ENCODE peak calls at places on chromosome 15, in seven cellular contexts. One of them, this sample, is unnamed.

GRCh38 chr15:25230442-25230841 is 208.4 kb downstream of the UBE3A start:
- DNase-seq in gastrocnemius medialis: no peak
- DNase-seq in uterus: no peak
- DNase-seq in heart left ventricle: no peak
- DNase-seq in body of pancreas: no peak
- DNase-seq in IMR-90: no peak
- DNase-seq in spleen: no peak
- DNase-seq in this sample: no peak

GRCh38 chr15:89776274-89777072 is at the start of gene MESP2:
- DNase-seq in body of pancreas: peak; percentile 85
- DNase-seq in uterus: peak; percentile 76
- DNase-seq in spleen: peak; percentile 94
- DNase-seq in gastrocnemius medialis: peak; percentile 58
- DNase-seq in heart left ventricle: peak; percentile 89
- DNase-seq in IMR-90: peak; percentile 65
- DNase-seq in this sample: peak; percentile 91

GRCh38 chr15:88428053-88428452 is 39.1 kb downstream of the MRPL46 start:
- DNase-seq in uterus: no peak
- DNase-seq in spleen: no peak
- DNase-seq in body of pancreas: no peak
- DNase-seq in IMR-90: no peak
- DNase-seq in gastrocnemius medialis: no peak
- DNase-seq in heart left ventricle: no peak
- DNase-seq in this sample: no peak

GRCh38 chr15:45205192-45205591 is 17.4 kb upstream of the SHF start:
- DNase-seq in body of pancreas: peak; percentile 73
- DNase-seq in heart left ventricle: peak; percentile 48
- DNase-seq in IMR-90: peak; percentile 69
- DNase-seq in gastrocnemius medialis: no peak
- DNase-seq in uterus: no peak
- DNase-seq in spleen: no peak
- DNase-seq in this sample: peak; percentile 81

GRCh38 chr15:98555173-98555515 is 93.2 kb upstream of the IGF1R start:
- DNase-seq in heart left ventricle: no peak
- DNase-seq in uterus: no peak
- DNase-seq in gastrocnemius medialis: no peak
- DNase-seq in spleen: no peak
- DNase-seq in body of pancreas: peak; percentile 56
- DNase-seq in IMR-90: no peak
- DNase-seq in this sample: no peak

GRCh38 chr15:99566157-99566900 is 545 bp downstream of the MEF2A start:
- DNase-seq in uterus: peak; percentile 39
- DNase-seq in body of pancreas: peak; percentile 34
- DNase-seq in heart left ventricle: peak; percentile 47
- DNase-seq in IMR-90: no peak
- DNase-seq in gastrocnemius medialis: peak; percentile 6
- DNase-seq in spleen: peak; percentile 86
- DNase-seq in this sample: peak; percentile 81

GRCh38 chr15:50906954-50907865 is 1.3 kb upstream of the AP4E1 start:
- DNase-seq in gastrocnemius medialis: no peak
- DNase-seq in IMR-90: peak; percentile 4
- DNase-seq in body of pancreas: no peak
- DNase-seq in heart left ventricle: no peak
- DNase-seq in uterus: no peak
- DNase-seq in spleen: peak; percentile 82
- DNase-seq in this sample: peak; percentile 53

GRCh38 chr15:98715890-98716443 is 67.6 kb downstream of the IGF1R start:
- DNase-seq in spleen: no peak
- DNase-seq in heart left ventricle: no peak
- DNase-seq in body of pancreas: no peak
- DNase-seq in uterus: no peak
- DNase-seq in IMR-90: no peak
- DNase-seq in gastrocnemius medialis: peak; percentile 18
- DNase-seq in this sample: no peak

GRCh38 chr15:99435761-99436346 is 129.9 kb upstream of the MEF2A start:
- DNase-seq in IMR-90: no peak
- DNase-seq in body of pancreas: peak; percentile 6
- DNase-seq in uterus: peak; percentile 18
- DNase-seq in heart left ventricle: no peak
- DNase-seq in spleen: no peak
- DNase-seq in gastrocnemius medialis: no peak
- DNase-seq in this sample: no peak

GRCh38 chr15:80934761-80935221 is 54.8 kb downstream of the MESD start:
- DNase-seq in IMR-90: peak; percentile 74
- DNase-seq in gastrocnemius medialis: no peak
- DNase-seq in uterus: no peak
- DNase-seq in body of pancreas: no peak
- DNase-seq in spleen: peak; percentile 24
- DNase-seq in heart left ventricle: no peak
- DNase-seq in this sample: no peak

DNA sequence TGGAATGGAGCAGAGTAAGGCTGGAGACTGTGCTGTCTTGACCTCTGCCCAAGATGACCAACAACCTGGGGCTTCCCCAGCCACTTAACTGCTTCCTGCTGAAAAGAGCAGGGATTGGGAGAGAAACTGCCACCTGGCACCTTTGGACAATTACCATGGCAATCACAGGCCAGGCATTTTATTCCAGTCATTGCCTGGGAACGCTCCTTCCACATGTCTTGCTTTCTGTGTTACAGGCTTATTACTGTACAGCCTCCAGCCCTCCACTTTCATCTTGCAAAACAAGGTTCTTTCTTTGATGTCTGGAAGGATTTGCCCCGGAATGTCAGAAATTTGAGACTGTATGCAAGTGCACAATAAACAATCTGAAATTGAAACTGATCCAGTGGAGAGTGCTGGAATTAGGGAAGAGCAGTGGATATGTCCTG is 2.8 kb downstream of the PPP1R14D start:
- DNase-seq in heart left ventricle: no peak
- DNase-seq in body of pancreas: peak; percentile 24
- DNase-seq in uterus: no peak
- DNase-seq in IMR-90: peak; percentile 69
- DNase-seq in spleen: no peak
- DNase-seq in gastrocnemius medialis: no peak
- DNase-seq in this sample: no peak
- TF ChIP-seq POLR2A in heart left ventricle: no peak
- TF ChIP-seq POLR2A in body of pancreas: no peak
- TF ChIP-seq POLR2A in uterus: no peak
- TF ChIP-seq POLR2A in IMR-90: no peak
- TF ChIP-seq POLR2A in spleen: no peak
- TF ChIP-seq POLR2A in gastrocnemius medialis: no peak
- TF ChIP-seq POLR2A in this sample: no peak

GRCh38 chr15:41897327-41897726 is 3.5 kb upstream of the SPTBN5 start:
- DNase-seq in heart left ventricle: no peak
- DNase-seq in IMR-90: no peak
- DNase-seq in uterus: no peak
- DNase-seq in spleen: no peak
- DNase-seq in body of pancreas: no peak
- DNase-seq in gastrocnemius medialis: no peak
- DNase-seq in this sample: no peak

GRCh38 chr15:41903782-41904181 is 9.9 kb upstream of the SPTBN5 start:
- DNase-seq in IMR-90: no peak
- DNase-seq in spleen: no peak
- DNase-seq in uterus: no peak
- DNase-seq in heart left ventricle: no peak
- DNase-seq in body of pancreas: no peak
- DNase-seq in gastrocnemius medialis: no peak
- DNase-seq in this sample: no peak

GRCh38 chr15:41899854-41900442 is 6.1 kb upstream of the SPTBN5 start:
- DNase-seq in uterus: no peak
- DNase-seq in IMR-90: no peak
- DNase-seq in body of pancreas: no peak
- DNase-seq in gastrocnemius medialis: no peak
- DNase-seq in heart left ventricle: no peak
- DNase-seq in spleen: no peak
- DNase-seq in this sample: no peak

GRCh38 chr15:41904487-41905359 is 10.9 kb upstream of the SPTBN5 start:
- DNase-seq in body of pancreas: peak; percentile 66
- DNase-seq in uterus: peak; percentile 58
- DNase-seq in heart left ventricle: peak; percentile 67
- DNase-seq in gastrocnemius medialis: no peak
- DNase-seq in spleen: peak; percentile 84
- DNase-seq in IMR-90: peak; percentile 65
- DNase-seq in this sample: peak; percentile 58

GRCh38 chr15:41900526-41901380 is 6.9 kb upstream of the SPTBN5 start:
- DNase-seq in body of pancreas: no peak
- DNase-seq in heart left ventricle: no peak
- DNase-seq in IMR-90: no peak
- DNase-seq in gastrocnemius medialis: no peak
- DNase-seq in spleen: no peak
- DNase-seq in uterus: no peak
- DNase-seq in this sample: no peak
- TF ChIP-seq POLR2A in body of pancreas: no peak
- TF ChIP-seq POLR2A in heart left ventricle: no peak
- TF ChIP-seq POLR2A in IMR-90: no peak
- TF ChIP-seq POLR2A in gastrocnemius medialis: no peak
- TF ChIP-seq POLR2A in spleen: no peak
- TF ChIP-seq POLR2A in uterus: no peak
- TF ChIP-seq POLR2A in this sample: no peak

DNA sequence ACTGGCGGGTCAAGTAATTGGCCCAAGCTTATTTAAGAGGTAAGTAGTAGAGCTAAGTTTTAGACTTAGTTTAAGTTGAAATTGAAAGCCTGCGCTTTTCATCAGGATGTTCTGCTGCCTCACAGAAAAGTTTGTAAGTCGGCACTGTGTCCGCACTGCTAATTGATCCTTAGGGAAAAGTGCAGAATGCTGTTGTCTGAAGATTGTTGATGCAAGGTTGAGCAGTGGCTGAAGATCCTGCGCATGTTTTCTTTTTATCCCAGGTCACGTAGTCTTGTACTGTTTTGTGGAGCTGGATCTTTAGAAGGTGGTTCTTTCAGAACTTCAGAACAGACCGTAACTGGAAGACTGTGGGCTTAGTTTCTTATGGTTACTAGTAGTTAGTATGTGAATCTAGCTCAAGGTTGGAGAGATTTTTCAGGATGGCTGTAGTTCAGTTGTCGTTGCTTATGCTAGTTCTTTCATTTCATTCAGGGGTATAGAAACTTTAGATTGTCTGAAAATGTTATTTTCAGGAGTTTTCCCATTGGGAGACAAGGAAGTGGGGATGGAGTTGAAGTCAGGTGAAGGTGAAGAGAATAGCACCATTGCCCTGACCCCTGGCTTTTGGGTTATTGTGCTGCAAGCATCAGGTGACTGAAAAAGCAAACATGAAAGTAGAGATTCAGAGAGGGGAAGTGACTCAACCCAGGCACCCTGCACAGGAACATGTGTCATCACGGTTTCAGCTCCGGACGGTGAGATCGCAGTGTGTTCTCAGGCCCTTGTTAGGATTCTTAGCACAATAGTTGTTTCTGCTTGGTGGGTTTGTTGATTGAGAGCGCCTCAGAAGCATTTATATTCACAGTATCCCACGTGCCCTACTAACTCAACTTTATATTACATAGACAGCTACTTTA is 32.8 kb downstream of the AKAP13 start:
- DNase-seq in uterus: peak; percentile 63
- DNase-seq in body of pancreas: peak; percentile 42
- DNase-seq in spleen: peak; percentile 88
- DNase-seq in gastrocnemius medialis: peak; percentile 22
- DNase-seq in heart left ventricle: peak; percentile 50
- DNase-seq in IMR-90: peak; percentile 95
- DNase-seq in this sample: no peak
- TF ChIP-seq POLR2A in uterus: no peak
- TF ChIP-seq POLR2A in body of pancreas: no peak
- TF ChIP-seq POLR2A in spleen: no peak
- TF ChIP-seq POLR2A in gastrocnemius medialis: no peak
- TF ChIP-seq POLR2A in heart left ventricle: no peak
- TF ChIP-seq POLR2A in IMR-90: no peak
- TF ChIP-seq POLR2A in this sample: no peak

GRCh38 chr15:39629376-39629775 is 48.5 kb downstream of the THBS1 start:
- DNase-seq in IMR-90: peak; percentile 43
- DNase-seq in uterus: no peak
- DNase-seq in spleen: no peak
- DNase-seq in gastrocnemius medialis: no peak
- DNase-seq in heart left ventricle: no peak
- DNase-seq in body of pancreas: no peak
- DNase-seq in this sample: no peak
- TF ChIP-seq POLR2A in IMR-90: no peak
- TF ChIP-seq POLR2A in uterus: no peak
- TF ChIP-seq POLR2A in spleen: no peak
- TF ChIP-seq POLR2A in gastrocnemius medialis: no peak
- TF ChIP-seq POLR2A in heart left ventricle: no peak
- TF ChIP-seq POLR2A in body of pancreas: no peak
- TF ChIP-seq POLR2A in this sample: no peak

GRCh38 chr15:93028111-93028631 is 60.8 kb downstream of the RGMA start:
- DNase-seq in heart left ventricle: no peak
- DNase-seq in spleen: no peak
- DNase-seq in gastrocnemius medialis: no peak
- DNase-seq in uterus: no peak
- DNase-seq in body of pancreas: peak; percentile 15
- DNase-seq in IMR-90: no peak
- DNase-seq in this sample: no peak
- TF ChIP-seq POLR2A in heart left ventricle: no peak
- TF ChIP-seq POLR2A in spleen: no peak
- TF ChIP-seq POLR2A in gastrocnemius medialis: no peak
- TF ChIP-seq POLR2A in uterus: no peak
- TF ChIP-seq POLR2A in body of pancreas: no peak
- TF ChIP-seq POLR2A in IMR-90: no peak
- TF ChIP-seq POLR2A in this sample: no peak

DNA sequence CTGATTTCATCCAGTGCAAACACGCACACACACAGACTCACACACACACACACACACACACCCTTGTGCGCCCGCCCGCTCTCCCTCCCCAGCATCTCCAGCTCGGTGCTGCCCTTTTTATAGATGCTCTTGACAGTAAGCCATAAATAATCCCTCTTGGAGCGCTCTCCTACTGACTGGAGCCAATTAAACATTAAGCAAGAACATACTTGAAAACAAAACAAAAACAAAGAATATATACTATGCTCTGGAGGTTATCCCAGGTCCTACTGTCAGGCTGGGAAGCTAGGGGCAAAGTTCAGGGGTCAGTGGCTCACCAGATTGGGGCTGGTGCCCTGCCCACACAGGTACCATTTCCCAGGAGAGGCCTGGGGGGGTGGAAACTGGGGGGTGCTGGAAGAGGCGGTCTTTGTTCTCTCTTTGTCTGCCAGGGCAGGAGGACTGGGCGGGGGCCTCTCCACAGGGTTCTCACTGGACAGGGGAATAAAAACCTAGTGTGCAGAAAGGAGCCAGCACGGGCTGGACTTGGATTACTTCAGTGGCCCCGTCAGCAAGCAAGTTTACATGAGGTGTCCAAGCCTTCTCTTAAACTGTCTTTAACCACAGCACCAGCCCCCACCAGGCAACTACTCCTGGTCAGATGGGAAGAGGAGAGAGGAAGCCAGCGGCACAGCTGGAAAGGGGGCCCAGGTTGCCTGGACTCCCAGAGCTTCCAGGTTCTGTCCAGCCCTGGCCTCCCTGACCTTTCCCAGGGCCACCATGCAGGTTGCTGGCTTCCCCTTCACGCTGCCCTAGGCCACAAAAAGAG is 16.1 kb downstream of the BMF start:
- DNase-seq in body of pancreas: peak; percentile 46
- DNase-seq in heart left ventricle: peak; percentile 79
- DNase-seq in IMR-90: peak; percentile 86
- DNase-seq in spleen: peak; percentile 77
- DNase-seq in uterus: peak; percentile 95
- DNase-seq in gastrocnemius medialis: peak; percentile 63
- DNase-seq in this sample: no peak
- TF ChIP-seq POLR2A in body of pancreas: no peak
- TF ChIP-seq POLR2A in heart left ventricle: no peak
- TF ChIP-seq POLR2A in IMR-90: no peak
- TF ChIP-seq POLR2A in spleen: no peak
- TF ChIP-seq POLR2A in uterus: peak; percentile 23
- TF ChIP-seq POLR2A in gastrocnemius medialis: peak; percentile 11
- TF ChIP-seq POLR2A in this sample: no peak